ENCODE peak calls at places on chromosome 18, in eight cellular contexts. One of them, this sample, is unnamed.

GRCh38 chr18:58315041-58315440 is 271.0 kb downstream of the NEDD4L start:
- DNase-seq in breast epithelium: no peak
- DNase-seq in heart left ventricle: no peak
- DNase-seq in IMR-90: peak
- DNase-seq in right lobe of liver: no peak
- DNase-seq in K562: no peak
- DNase-seq in thyroid gland: no peak
- DNase-seq in stomach: no peak
- DNase-seq in this sample: no peak

GRCh38 chr18:57841568-57841967 is 38.5 kb upstream of the ATP8B1 start:
- DNase-seq in stomach: no peak
- DNase-seq in breast epithelium: no peak
- DNase-seq in heart left ventricle: no peak
- DNase-seq in IMR-90: no peak
- DNase-seq in K562: no peak
- DNase-seq in right lobe of liver: no peak
- DNase-seq in thyroid gland: no peak
- DNase-seq in this sample: no peak

GRCh38 chr18:69845588-69846506 is 101.8 kb downstream of the CD226 start:
- DNase-seq in K562: no peak
- DNase-seq in IMR-90: peak
- DNase-seq in breast epithelium: no peak
- DNase-seq in heart left ventricle: no peak
- DNase-seq in thyroid gland: peak
- DNase-seq in right lobe of liver: no peak
- DNase-seq in stomach: no peak
- DNase-seq in this sample: no peak

GRCh38 chr18:31409301-31409700 is 32.7 kb downstream of the DSG4 start:
- DNase-seq in IMR-90: no peak
- DNase-seq in thyroid gland: no peak
- DNase-seq in stomach: no peak
- DNase-seq in right lobe of liver: no peak
- DNase-seq in heart left ventricle: no peak
- DNase-seq in breast epithelium: no peak
- DNase-seq in K562: no peak
- DNase-seq in this sample: no peak

GRCh38 chr18:79438581-79438980 is 42.9 kb downstream of the NFATC1 start:
- DNase-seq in right lobe of liver: no peak
- DNase-seq in thyroid gland: no peak
- DNase-seq in stomach: no peak
- DNase-seq in breast epithelium: no peak
- DNase-seq in IMR-90: no peak
- DNase-seq in heart left ventricle: no peak
- DNase-seq in K562: no peak
- DNase-seq in this sample: no peak

GRCh38 chr18:24930478-24930877 is 421.5 kb downstream of the ZNF521 start:
- DNase-seq in IMR-90: no peak
- DNase-seq in thyroid gland: no peak
- DNase-seq in heart left ventricle: no peak
- DNase-seq in K562: no peak
- DNase-seq in stomach: no peak
- DNase-seq in breast epithelium: no peak
- DNase-seq in right lobe of liver: no peak
- DNase-seq in this sample: no peak

GRCh38 chr18:48031641-48032040 is 101.2 kb upstream of the SMAD2 start:
- DNase-seq in breast epithelium: no peak
- DNase-seq in stomach: no peak
- DNase-seq in right lobe of liver: no peak
- DNase-seq in heart left ventricle: no peak
- DNase-seq in K562: no peak
- DNase-seq in thyroid gland: no peak
- DNase-seq in IMR-90: no peak
- DNase-seq in this sample: peak

GRCh38 chr18:9539283-9539682 is 64.0 kb downstream of the RALBP1 start:
- DNase-seq in IMR-90: peak
- DNase-seq in breast epithelium: no peak
- DNase-seq in stomach: no peak
- DNase-seq in right lobe of liver: no peak
- DNase-seq in thyroid gland: no peak
- DNase-seq in heart left ventricle: no peak
- DNase-seq in K562: no peak
- DNase-seq in this sample: no peak

GRCh38 chr18:7815797-7816196 is 248.7 kb downstream of the PTPRM start:
- DNase-seq in thyroid gland: no peak
- DNase-seq in right lobe of liver: no peak
- DNase-seq in K562: no peak
- DNase-seq in heart left ventricle: no peak
- DNase-seq in IMR-90: no peak
- DNase-seq in breast epithelium: no peak
- DNase-seq in stomach: no peak
- DNase-seq in this sample: no peak

GRCh38 chr18:51279367-51279984 is 82.0 kb upstream of the MEX3C start:
- DNase-seq in right lobe of liver: no peak
- DNase-seq in thyroid gland: no peak
- DNase-seq in heart left ventricle: no peak
- DNase-seq in breast epithelium: no peak
- DNase-seq in IMR-90: no peak
- DNase-seq in K562: no peak
- DNase-seq in stomach: no peak
- DNase-seq in this sample: no peak

GRCh38 chr18:34467059-34467458 is 242.3 kb upstream of the NOL4 start:
- DNase-seq in thyroid gland: no peak
- DNase-seq in heart left ventricle: no peak
- DNase-seq in K562: no peak
- DNase-seq in breast epithelium: no peak
- DNase-seq in stomach: no peak
- DNase-seq in IMR-90: no peak
- DNase-seq in right lobe of liver: no peak
- DNase-seq in this sample: no peak

GRCh38 chr18:47953471-47953931 is 23.0 kb upstream of the SMAD2 start:
- DNase-seq in thyroid gland: peak
- DNase-seq in stomach: no peak
- DNase-seq in heart left ventricle: peak
- DNase-seq in IMR-90: no peak
- DNase-seq in K562: no peak
- DNase-seq in breast epithelium: peak
- DNase-seq in right lobe of liver: no peak
- DNase-seq in this sample: no peak

GRCh38 chr18:32735781-32736180 is 37.0 kb downstream of the KLHL14 start:
- DNase-seq in right lobe of liver: no peak
- DNase-seq in heart left ventricle: no peak
- DNase-seq in K562: no peak
- DNase-seq in stomach: no peak
- DNase-seq in thyroid gland: no peak
- DNase-seq in IMR-90: peak
- DNase-seq in breast epithelium: no peak
- DNase-seq in this sample: no peak

GRCh38 chr18:29823671-29824070 is 1218.9 kb downstream of the DSC3 start:
- DNase-seq in K562: no peak
- DNase-seq in thyroid gland: no peak
- DNase-seq in stomach: no peak
- DNase-seq in IMR-90: no peak
- DNase-seq in right lobe of liver: no peak
- DNase-seq in breast epithelium: no peak
- DNase-seq in heart left ventricle: no peak
- DNase-seq in this sample: no peak

GRCh38 chr18:9750606-9751304 is 42.7 kb downstream of the RAB31 start:
- DNase-seq in stomach: no peak
- DNase-seq in heart left ventricle: no peak
- DNase-seq in IMR-90: no peak
- DNase-seq in breast epithelium: no peak
- DNase-seq in K562: no peak
- DNase-seq in right lobe of liver: no peak
- DNase-seq in thyroid gland: no peak
- DNase-seq in this sample: no peak

GRCh38 chr18:70398076-70398475 is 109.2 kb downstream of the SOCS6 start:
- DNase-seq in thyroid gland: no peak
- DNase-seq in right lobe of liver: no peak
- DNase-seq in stomach: no peak
- DNase-seq in heart left ventricle: no peak
- DNase-seq in IMR-90: no peak
- DNase-seq in K562: no peak
- DNase-seq in breast epithelium: no peak
- DNase-seq in this sample: no peak

GRCh38 chr18:13914170-13914569 is 1.2 kb downstream of the MC2R start:
- DNase-seq in breast epithelium: no peak
- DNase-seq in K562: no peak
- DNase-seq in heart left ventricle: no peak
- DNase-seq in right lobe of liver: no peak
- DNase-seq in IMR-90: no peak
- DNase-seq in stomach: no peak
- DNase-seq in thyroid gland: no peak
- DNase-seq in this sample: no peak

GRCh38 chr18:31512203-31512764 is 14.3 kb downstream of the DSG2 start:
- DNase-seq in IMR-90: peak
- DNase-seq in stomach: peak
- DNase-seq in K562: no peak
- DNase-seq in thyroid gland: no peak
- DNase-seq in breast epithelium: no peak
- DNase-seq in right lobe of liver: no peak
- DNase-seq in heart left ventricle: no peak
- DNase-seq in this sample: no peak

GRCh38 chr18:61992923-61993322 is 100.1 kb upstream of the RNF152 start:
- DNase-seq in heart left ventricle: no peak
- DNase-seq in breast epithelium: no peak
- DNase-seq in right lobe of liver: no peak
- DNase-seq in IMR-90: peak
- DNase-seq in stomach: no peak
- DNase-seq in K562: no peak
- DNase-seq in thyroid gland: no peak
- DNase-seq in this sample: no peak

GRCh38 chr18:76371804-76372203 is 123.2 kb downstream of the ZNF516 start:
- DNase-seq in right lobe of liver: no peak
- DNase-seq in heart left ventricle: no peak
- DNase-seq in stomach: no peak
- DNase-seq in breast epithelium: no peak
- DNase-seq in thyroid gland: no peak
- DNase-seq in IMR-90: no peak
- DNase-seq in K562: no peak
- DNase-seq in this sample: peak

GRCh38 chr18:2939317-2939716 is 73.6 kb downstream of the LPIN2 start:
- DNase-seq in stomach: peak
- DNase-seq in heart left ventricle: no peak
- DNase-seq in IMR-90: no peak
- DNase-seq in thyroid gland: no peak
- DNase-seq in right lobe of liver: peak
- DNase-seq in breast epithelium: no peak
- DNase-seq in K562: no peak
- DNase-seq in this sample: no peak

GRCh38 chr18:30903566-30903965 is 139.0 kb downstream of the DSC3 start:
- DNase-seq in breast epithelium: no peak
- DNase-seq in right lobe of liver: no peak
- DNase-seq in heart left ventricle: no peak
- DNase-seq in K562: no peak
- DNase-seq in thyroid gland: no peak
- DNase-seq in IMR-90: no peak
- DNase-seq in stomach: no peak
- DNase-seq in this sample: no peak

GRCh38 chr18:75110846-75111415 is 98.0 kb downstream of the PTGR3 start:
- DNase-seq in thyroid gland: no peak
- DNase-seq in K562: no peak
- DNase-seq in stomach: no peak
- DNase-seq in IMR-90: no peak
- DNase-seq in right lobe of liver: no peak
- DNase-seq in breast epithelium: no peak
- DNase-seq in heart left ventricle: no peak
- DNase-seq in this sample: no peak

GRCh38 chr18:3256693-3257626 is 5.0 kb upstream of the MYL12B start:
- DNase-seq in K562: no peak
- DNase-seq in IMR-90: peak
- DNase-seq in heart left ventricle: no peak
- DNase-seq in right lobe of liver: no peak
- DNase-seq in stomach: peak
- DNase-seq in thyroid gland: peak
- DNase-seq in breast epithelium: no peak
- DNase-seq in this sample: no peak

GRCh38 chr18:7464245-7464966 is 102.7 kb upstream of the PTPRM start:
- DNase-seq in IMR-90: no peak
- DNase-seq in breast epithelium: peak
- DNase-seq in stomach: no peak
- DNase-seq in heart left ventricle: peak
- DNase-seq in right lobe of liver: no peak
- DNase-seq in K562: no peak
- DNase-seq in thyroid gland: peak
- DNase-seq in this sample: no peak

GRCh38 chr18:902179-902718 is 2.4 kb upstream of the ADCYAP1 start:
- DNase-seq in K562: peak
- DNase-seq in right lobe of liver: no peak
- DNase-seq in thyroid gland: no peak
- DNase-seq in IMR-90: no peak
- DNase-seq in breast epithelium: no peak
- DNase-seq in heart left ventricle: no peak
- DNase-seq in stomach: no peak
- DNase-seq in this sample: no peak

GRCh38 chr18:55774505-55774904 is 186.5 kb upstream of the TCF4 start:
- DNase-seq in thyroid gland: no peak
- DNase-seq in breast epithelium: no peak
- DNase-seq in K562: no peak
- DNase-seq in stomach: no peak
- DNase-seq in IMR-90: no peak
- DNase-seq in heart left ventricle: no peak
- DNase-seq in right lobe of liver: no peak
- DNase-seq in this sample: no peak

GRCh38 chr18:63309422-63309821 is 10.1 kb downstream of the BCL2 start:
- DNase-seq in K562: no peak
- DNase-seq in breast epithelium: no peak
- DNase-seq in right lobe of liver: no peak
- DNase-seq in stomach: no peak
- DNase-seq in IMR-90: no peak
- DNase-seq in heart left ventricle: no peak
- DNase-seq in thyroid gland: no peak
- DNase-seq in this sample: no peak
- H3K4me3 ChIP-seq in K562: no peak
- H3K4me3 ChIP-seq in breast epithelium: no peak
- H3K4me3 ChIP-seq in right lobe of liver: no peak
- H3K4me3 ChIP-seq in stomach: no peak
- H3K4me3 ChIP-seq in IMR-90: no peak
- H3K4me3 ChIP-seq in heart left ventricle: no peak
- H3K4me3 ChIP-seq in thyroid gland: no peak
- H3K4me3 ChIP-seq in this sample: no peak

GRCh38 chr18:49638209-49638785 is 76.4 kb downstream of the LIPG start:
- DNase-seq in thyroid gland: no peak
- DNase-seq in breast epithelium: no peak
- DNase-seq in heart left ventricle: no peak
- DNase-seq in IMR-90: no peak
- DNase-seq in stomach: no peak
- DNase-seq in K562: no peak
- DNase-seq in right lobe of liver: no peak
- DNase-seq in this sample: peak
- H3K27ac ChIP-seq in thyroid gland: no peak
- H3K27ac ChIP-seq in breast epithelium: no peak
- H3K27ac ChIP-seq in heart left ventricle: no peak
- H3K27ac ChIP-seq in IMR-90: no peak
- H3K27ac ChIP-seq in stomach: no peak
- H3K27ac ChIP-seq in K562: no peak
- H3K27ac ChIP-seq in right lobe of liver: peak
- H3K27ac ChIP-seq in this sample: no peak

GRCh38 chr18:44679056-44679911 is 1.4 kb upstream of the SETBP1 start:
- DNase-seq in IMR-90: peak
- DNase-seq in K562: peak
- DNase-seq in stomach: peak
- DNase-seq in thyroid gland: peak
- DNase-seq in breast epithelium: peak
- DNase-seq in right lobe of liver: peak
- DNase-seq in heart left ventricle: peak
- DNase-seq in this sample: peak
- TF ChIP-seq POLR2A in IMR-90: peak
- TF ChIP-seq POLR2A in K562: no peak
- TF ChIP-seq POLR2A in stomach: no peak
- TF ChIP-seq POLR2A in thyroid gland: peak
- TF ChIP-seq POLR2A in breast epithelium: peak
- TF ChIP-seq POLR2A in right lobe of liver: peak
- TF ChIP-seq POLR2A in heart left ventricle: no peak
- TF ChIP-seq POLR2A in this sample: no peak

GRCh38 chr18:45957100-45957499 is 10.0 kb downstream of the EPG5 start:
- DNase-seq in K562: no peak
- DNase-seq in breast epithelium: no peak
- DNase-seq in IMR-90: peak
- DNase-seq in stomach: no peak
- DNase-seq in right lobe of liver: no peak
- DNase-seq in thyroid gland: no peak
- DNase-seq in heart left ventricle: no peak
- DNase-seq in this sample: no peak
- H3K4me3 ChIP-seq in K562: no peak
- H3K4me3 ChIP-seq in breast epithelium: no peak
- H3K4me3 ChIP-seq in IMR-90: no peak
- H3K4me3 ChIP-seq in stomach: no peak
- H3K4me3 ChIP-seq in right lobe of liver: no peak
- H3K4me3 ChIP-seq in thyroid gland: no peak
- H3K4me3 ChIP-seq in heart left ventricle: no peak
- H3K4me3 ChIP-seq in this sample: no peak

This sample was measured in spleen.